ENCODE peak calls at places on chromosomes 1 and 21, in seven cellular contexts. One of them, this sample, is unnamed.

GRCh38 chr1:67582625-67583461 is 102.2 kb upstream of the GADD45A start:
- DNase-seq in CD4-positive, CD25-positive, alpha-beta regulatory T cell: no peak
- DNase-seq in AG20443: peak
- DNase-seq in HT1080: no peak
- DNase-seq in T1000: no peak
- DNase-seq in AG04449: no peak
- DNase-seq in activated T-cell treated with anti-CD3 and anti-CD28 coated beads, Interleukin-2, amount 50 U/mL, for 24 hours: no peak
- DNase-seq in this sample: no peak

GRCh38 chr1:24254783-24255182 is 64.4 kb upstream of the GRHL3 start:
- DNase-seq in CD4-positive, CD25-positive, alpha-beta regulatory T cell: no peak
- DNase-seq in HT1080: no peak
- DNase-seq in activated T-cell treated with anti-CD3 and anti-CD28 coated beads, Interleukin-2, amount 50 U/mL, for 24 hours: no peak
- DNase-seq in T1000: no peak
- DNase-seq in AG20443: no peak
- DNase-seq in AG04449: no peak
- DNase-seq in this sample: no peak

GRCh38 chr1:66930823-66931174 is 6.0 kb downstream of the MIER1 start:
- DNase-seq in CD4-positive, CD25-positive, alpha-beta regulatory T cell: no peak
- DNase-seq in AG04449: no peak
- DNase-seq in activated T-cell treated with anti-CD3 and anti-CD28 coated beads, Interleukin-2, amount 50 U/mL, for 24 hours: no peak
- DNase-seq in T1000: no peak
- DNase-seq in HT1080: no peak
- DNase-seq in AG20443: no peak
- DNase-seq in this sample: no peak

GRCh38 chr1:79124756-79125155 is 118.2 kb upstream of the ADGRL4 start:
- DNase-seq in CD4-positive, CD25-positive, alpha-beta regulatory T cell: no peak
- DNase-seq in T1000: no peak
- DNase-seq in activated T-cell treated with anti-CD3 and anti-CD28 coated beads, Interleukin-2, amount 50 U/mL, for 24 hours: no peak
- DNase-seq in AG04449: no peak
- DNase-seq in AG20443: no peak
- DNase-seq in HT1080: peak
- DNase-seq in this sample: no peak

GRCh38 chr1:117680316-117681002 is 74.6 kb downstream of the TENT5C start:
- DNase-seq in activated T-cell treated with anti-CD3 and anti-CD28 coated beads, Interleukin-2, amount 50 U/mL, for 24 hours: no peak
- DNase-seq in HT1080: no peak
- DNase-seq in CD4-positive, CD25-positive, alpha-beta regulatory T cell: no peak
- DNase-seq in AG04449: no peak
- DNase-seq in T1000: no peak
- DNase-seq in AG20443: no peak
- DNase-seq in this sample: no peak

GRCh38 chr1:204204944-204205343 is 8.7 kb upstream of the KISS1 start:
- DNase-seq in CD4-positive, CD25-positive, alpha-beta regulatory T cell: no peak
- DNase-seq in AG20443: no peak
- DNase-seq in HT1080: no peak
- DNase-seq in activated T-cell treated with anti-CD3 and anti-CD28 coated beads, Interleukin-2, amount 50 U/mL, for 24 hours: no peak
- DNase-seq in T1000: no peak
- DNase-seq in AG04449: no peak
- DNase-seq in this sample: no peak

GRCh38 chr1:25525360-25525688 is 18.1 kb upstream of the LDLRAP1 start:
- DNase-seq in CD4-positive, CD25-positive, alpha-beta regulatory T cell: no peak
- DNase-seq in HT1080: no peak
- DNase-seq in AG20443: no peak
- DNase-seq in activated T-cell treated with anti-CD3 and anti-CD28 coated beads, Interleukin-2, amount 50 U/mL, for 24 hours: no peak
- DNase-seq in AG04449: no peak
- DNase-seq in T1000: no peak
- DNase-seq in this sample: no peak

GRCh38 chr1:227793948-227794812 is 21.3 kb upstream of the PRSS38 start:
- DNase-seq in AG04449: peak
- DNase-seq in CD4-positive, CD25-positive, alpha-beta regulatory T cell: no peak
- DNase-seq in AG20443: peak
- DNase-seq in T1000: no peak
- DNase-seq in activated T-cell treated with anti-CD3 and anti-CD28 coated beads, Interleukin-2, amount 50 U/mL, for 24 hours: no peak
- DNase-seq in HT1080: peak
- DNase-seq in this sample: peak

GRCh38 chr21:38989745-38990423 is 184.2 kb downstream of the ETS2 start:
- DNase-seq in T1000: no peak
- DNase-seq in AG04449: peak
- DNase-seq in HT1080: peak
- DNase-seq in AG20443: peak
- DNase-seq in CD4-positive, CD25-positive, alpha-beta regulatory T cell: no peak
- DNase-seq in activated T-cell treated with anti-CD3 and anti-CD28 coated beads, Interleukin-2, amount 50 U/mL, for 24 hours: no peak
- DNase-seq in this sample: peak

GRCh38 chr1:94527447-94528031 is 14.0 kb downstream of the F3 start:
- DNase-seq in T1000: no peak
- DNase-seq in AG04449: no peak
- DNase-seq in activated T-cell treated with anti-CD3 and anti-CD28 coated beads, Interleukin-2, amount 50 U/mL, for 24 hours: no peak
- DNase-seq in AG20443: peak
- DNase-seq in HT1080: no peak
- DNase-seq in CD4-positive, CD25-positive, alpha-beta regulatory T cell: no peak
- DNase-seq in this sample: no peak

GRCh38 chr1:20426371-20426770 is 59.6 kb downstream of the CAMK2N1 start:
- DNase-seq in activated T-cell treated with anti-CD3 and anti-CD28 coated beads, Interleukin-2, amount 50 U/mL, for 24 hours: no peak
- DNase-seq in CD4-positive, CD25-positive, alpha-beta regulatory T cell: no peak
- DNase-seq in AG04449: no peak
- DNase-seq in HT1080: no peak
- DNase-seq in T1000: no peak
- DNase-seq in AG20443: no peak
- DNase-seq in this sample: no peak

GRCh38 chr1:206472454-206472853 is 2.2 kb downstream of the IKBKE start:
- DNase-seq in activated T-cell treated with anti-CD3 and anti-CD28 coated beads, Interleukin-2, amount 50 U/mL, for 24 hours: no peak
- DNase-seq in AG04449: no peak
- DNase-seq in AG20443: peak
- DNase-seq in HT1080: peak
- DNase-seq in T1000: no peak
- DNase-seq in CD4-positive, CD25-positive, alpha-beta regulatory T cell: no peak
- DNase-seq in this sample: peak

GRCh38 chr1:199084293-199084692 is 445.5 kb downstream of the PTPRC start:
- DNase-seq in activated T-cell treated with anti-CD3 and anti-CD28 coated beads, Interleukin-2, amount 50 U/mL, for 24 hours: no peak
- DNase-seq in AG20443: peak
- DNase-seq in HT1080: no peak
- DNase-seq in AG04449: peak
- DNase-seq in CD4-positive, CD25-positive, alpha-beta regulatory T cell: no peak
- DNase-seq in T1000: no peak
- DNase-seq in this sample: no peak

GRCh38 chr1:205714190-205714905 is 34.0 kb upstream of the SLC45A3 start:
- DNase-seq in activated T-cell treated with anti-CD3 and anti-CD28 coated beads, Interleukin-2, amount 50 U/mL, for 24 hours: no peak
- DNase-seq in AG04449: no peak
- DNase-seq in HT1080: no peak
- DNase-seq in CD4-positive, CD25-positive, alpha-beta regulatory T cell: no peak
- DNase-seq in AG20443: peak
- DNase-seq in T1000: no peak
- DNase-seq in this sample: no peak

GRCh38 chr1:25795955-25796806 is 3.8 kb upstream of the SELENON start:
- DNase-seq in T1000: no peak
- DNase-seq in AG20443: no peak
- DNase-seq in HT1080: no peak
- DNase-seq in CD4-positive, CD25-positive, alpha-beta regulatory T cell: no peak
- DNase-seq in AG04449: no peak
- DNase-seq in activated T-cell treated with anti-CD3 and anti-CD28 coated beads, Interleukin-2, amount 50 U/mL, for 24 hours: no peak
- DNase-seq in this sample: no peak

GRCh38 chr1:157156058-157156541 is 17.9 kb upstream of the ETV3 start:
- DNase-seq in activated T-cell treated with anti-CD3 and anti-CD28 coated beads, Interleukin-2, amount 50 U/mL, for 24 hours: peak
- DNase-seq in T1000: peak
- DNase-seq in AG20443: peak
- DNase-seq in AG04449: no peak
- DNase-seq in CD4-positive, CD25-positive, alpha-beta regulatory T cell: peak
- DNase-seq in HT1080: peak
- DNase-seq in this sample: peak

GRCh38 chr1:111364690-111365089 is 62.8 kb downstream of the OVGP1 start:
- DNase-seq in T1000: no peak
- DNase-seq in AG20443: no peak
- DNase-seq in AG04449: no peak
- DNase-seq in activated T-cell treated with anti-CD3 and anti-CD28 coated beads, Interleukin-2, amount 50 U/mL, for 24 hours: no peak
- DNase-seq in HT1080: peak
- DNase-seq in CD4-positive, CD25-positive, alpha-beta regulatory T cell: no peak
- DNase-seq in this sample: no peak

GRCh38 chr1:213125686-213126085 is 74.6 kb downstream of the RPS6KC1 start:
- DNase-seq in HT1080: no peak
- DNase-seq in T1000: no peak
- DNase-seq in AG04449: no peak
- DNase-seq in activated T-cell treated with anti-CD3 and anti-CD28 coated beads, Interleukin-2, amount 50 U/mL, for 24 hours: no peak
- DNase-seq in CD4-positive, CD25-positive, alpha-beta regulatory T cell: no peak
- DNase-seq in AG20443: no peak
- DNase-seq in this sample: no peak

GRCh38 chr1:234533975-234534876 is 55.2 kb upstream of the TARBP1 start:
- DNase-seq in CD4-positive, CD25-positive, alpha-beta regulatory T cell: no peak
- DNase-seq in HT1080: no peak
- DNase-seq in activated T-cell treated with anti-CD3 and anti-CD28 coated beads, Interleukin-2, amount 50 U/mL, for 24 hours: no peak
- DNase-seq in AG04449: peak
- DNase-seq in T1000: no peak
- DNase-seq in AG20443: peak
- DNase-seq in this sample: no peak

GRCh38 chr1:212315907-212316306 is 30.7 kb downstream of the PPP2R5A start:
- DNase-seq in AG20443: no peak
- DNase-seq in AG04449: no peak
- DNase-seq in HT1080: peak
- DNase-seq in T1000: no peak
- DNase-seq in CD4-positive, CD25-positive, alpha-beta regulatory T cell: no peak
- DNase-seq in activated T-cell treated with anti-CD3 and anti-CD28 coated beads, Interleukin-2, amount 50 U/mL, for 24 hours: no peak
- DNase-seq in this sample: no peak

GRCh38 chr1:184033711-184034167 is 3.8 kb downstream of the COLGALT2 start:
- DNase-seq in AG04449: no peak
- DNase-seq in T1000: no peak
- DNase-seq in activated T-cell treated with anti-CD3 and anti-CD28 coated beads, Interleukin-2, amount 50 U/mL, for 24 hours: no peak
- DNase-seq in CD4-positive, CD25-positive, alpha-beta regulatory T cell: no peak
- DNase-seq in AG20443: peak
- DNase-seq in HT1080: peak
- DNase-seq in this sample: no peak

GRCh38 chr1:169321539-169321938 is 46.1 kb downstream of the NME7 start:
- DNase-seq in AG20443: peak
- DNase-seq in activated T-cell treated with anti-CD3 and anti-CD28 coated beads, Interleukin-2, amount 50 U/mL, for 24 hours: no peak
- DNase-seq in CD4-positive, CD25-positive, alpha-beta regulatory T cell: no peak
- DNase-seq in AG04449: no peak
- DNase-seq in T1000: no peak
- DNase-seq in HT1080: peak
- DNase-seq in this sample: no peak

GRCh38 chr1:237166031-237166430 is 124.0 kb downstream of the RYR2 start:
- DNase-seq in AG04449: no peak
- DNase-seq in AG20443: no peak
- DNase-seq in HT1080: no peak
- DNase-seq in activated T-cell treated with anti-CD3 and anti-CD28 coated beads, Interleukin-2, amount 50 U/mL, for 24 hours: no peak
- DNase-seq in T1000: no peak
- DNase-seq in CD4-positive, CD25-positive, alpha-beta regulatory T cell: no peak
- DNase-seq in this sample: no peak

GRCh38 chr1:62917314-62917713 is 133.4 kb downstream of the ATG4C start:
- DNase-seq in activated T-cell treated with anti-CD3 and anti-CD28 coated beads, Interleukin-2, amount 50 U/mL, for 24 hours: no peak
- DNase-seq in CD4-positive, CD25-positive, alpha-beta regulatory T cell: no peak
- DNase-seq in AG20443: no peak
- DNase-seq in T1000: no peak
- DNase-seq in AG04449: no peak
- DNase-seq in HT1080: no peak
- DNase-seq in this sample: no peak

GRCh38 chr1:81703736-81704463 is 96.8 kb upstream of the ADGRL2 start:
- DNase-seq in activated T-cell treated with anti-CD3 and anti-CD28 coated beads, Interleukin-2, amount 50 U/mL, for 24 hours: no peak
- DNase-seq in AG20443: no peak
- DNase-seq in HT1080: peak
- DNase-seq in CD4-positive, CD25-positive, alpha-beta regulatory T cell: no peak
- DNase-seq in T1000: no peak
- DNase-seq in AG04449: no peak
- DNase-seq in this sample: no peak

This sample was measured in nephron progenitor cell.